ENCODE peak calls at places on chromosomes 12 and 14, in eight cellular contexts. K, D, O, S, U, L, F and X are unnamed samples.

GRCh38 chr12:94231718-94232117 is 83.3 kb downstream of the PLXNC1 start:
- DNase-seq in K (no peak), D (no peak), S (no peak), U (no peak), F (no peak), L (no peak), O (no peak), X (no peak)

GRCh38 chr12:120598674-120599463 is 17.7 kb upstream of the POP5 start:
- DNase-seq in O (peak), S (no peak), D (no peak), U (no peak), K (peak), L (no peak), F (no peak), X (no peak)

GRCh38 chr12:60101715-60102114 is 505.9 kb downstream of the SLC16A7 start:
- DNase-seq in F (no peak), K (peak), U (no peak), D (no peak), O (no peak), S (no peak), L (no peak), X (no peak)

GRCh38 chr12:111297703-111298426 is 71.0 kb downstream of the PHETA1 start:
- DNase-seq in S (peak), L (no peak), O (no peak), D (peak), U (no peak), F (no peak), K (no peak), X (no peak)

GRCh38 chr12:2900642-2901041 is 10.0 kb downstream of the TULP3 start:
- DNase-seq in F (no peak), S (no peak), D (no peak), U (no peak), K (no peak), L (no peak), O (no peak), X (no peak)

GRCh38 chr14:65044596-65044959 is 57.7 kb downstream of the MAX start:
- DNase-seq in S (no peak), U (peak), F (no peak), K (no peak), O (no peak), L (no peak), D (no peak), X (no peak)

GRCh38 chr12:49645151-49646039 is 22.0 kb downstream of the PRPF40B start:
- DNase-seq in L (no peak), S (no peak), U (no peak), O (no peak), K (no peak), F (no peak), D (no peak), X (no peak)

GRCh38 chr14:68282479-68283377 is 463.1 kb downstream of the RAD51B start:
- DNase-seq in F (no peak), K (no peak), U (no peak), D (no peak), L (no peak), O (no peak), S (no peak), X (no peak)

GRCh38 chr12:110135012-110135411 is 10.9 kb downstream of the IFT81 start:
- DNase-seq in O (no peak), K (no peak), S (no peak), U (no peak), L (peak), F (no peak), D (no peak), X (no peak)

GRCh38 chr14:67510836-67511235 is 22.3 kb upstream of the PLEKHH1 start:
- DNase-seq in K (peak), S (no peak), F (no peak), O (no peak), D (no peak), L (no peak), U (no peak), X (no peak)

GRCh38 chr14:25400607-25401206 is 350.8 kb upstream of the STXBP6 start:
- DNase-seq in O (peak), F (no peak), U (no peak), S (peak), D (peak), K (peak), L (peak), X (peak)

GRCh38 chr12:65826513-65827171 is 2.4 kb downstream of the HMGA2 start:
- DNase-seq in O (peak), K (peak), L (no peak), U (no peak), S (peak), D (no peak), F (no peak), X (no peak)

GRCh38 chr14:42918615-42919014 is 1311.9 kb downstream of the LRFN5 start:
- DNase-seq in K (no peak), U (no peak), D (no peak), S (no peak), L (no peak), F (no peak), O (no peak), X (no peak)

GRCh38 chr14:76977793-76978730 is 50.4 kb downstream of the IRF2BPL start:
- DNase-seq in U (peak), S (no peak), K (no peak), L (no peak), O (no peak), D (no peak), F (peak), X (peak)

GRCh38 chr14:92597873-92598548 is 84.4 kb downstream of the RIN3 start:
- DNase-seq in S (no peak), U (no peak), D (no peak), L (no peak), F (no peak), K (no peak), O (no peak), X (no peak)

GRCh38 chr14:71414631-71415403 is 507.6 kb downstream of the PCNX1 start:
- DNase-seq in K (peak), D (no peak), L (no peak), U (no peak), O (peak), S (no peak), F (no peak), X (no peak)

GRCh38 chr12:118606690-118607089 is 230.3 kb downstream of the SUDS3 start:
- DNase-seq in S (no peak), K (no peak), F (no peak), O (no peak), U (no peak), L (no peak), D (no peak), X (no peak)

GRCh38 chr14:42113358-42114070 is 506.8 kb downstream of the LRFN5 start:
- DNase-seq in F (no peak), U (no peak), O (no peak), L (no peak), S (no peak), K (no peak), D (no peak), X (no peak)

GRCh38 chr12:13609874-13610273 is 371.5 kb downstream of the GRIN2B start:
- DNase-seq in F (no peak), O (no peak), D (no peak), S (no peak), L (no peak), K (no peak), U (no peak), X (no peak)

GRCh38 chr14:51653096-51653814 is 1.5 kb downstream of the FRMD6 start:
- DNase-seq in F (no peak), O (peak), K (peak), U (no peak), S (peak), D (no peak), L (no peak), X (no peak)

GRCh38 chr12:65603428-65604351 is 220.6 kb upstream of the HMGA2 start:
- DNase-seq in U (no peak), L (no peak), D (no peak), S (peak), K (peak), O (peak), F (no peak), X (no peak)

GRCh38 chr12:110353211-110353965 is 50.1 kb downstream of the ANAPC7 start:
- DNase-seq in F (no peak), D (no peak), O (no peak), S (no peak), L (no peak), K (peak), U (no peak), X (no peak)

GRCh38 chr12:124938066-124938465 is 23.6 kb upstream of the UBC start:
- DNase-seq in F (no peak), U (no peak), L (no peak), S (no peak), O (no peak), K (no peak), D (no peak), X (no peak)

GRCh38 chr12:89919241-89919906 is 210.7 kb upstream of the ATP2B1 start:
- DNase-seq in L (no peak), U (no peak), D (no peak), F (no peak), S (no peak), O (no peak), K (no peak), X (no peak)

GRCh38 chr12:81167694-81168093 is 89.8 kb downstream of the ACSS3 start:
- DNase-seq in U (no peak), S (no peak), L (no peak), O (no peak), F (no peak), K (peak), D (no peak), X (no peak)

GRCh38 chr14:91872011-91872476 is 4.7 kb upstream of the TC2N start:
- DNase-seq in S (no peak), O (no peak), F (no peak), K (no peak), L (no peak), U (peak), D (no peak), X (peak)

GRCh38 chr12:26833692-26834168 is 736 bp upstream of the ITPR2 start:
- DNase-seq in D (peak), L (peak), K (no peak), S (peak), U (peak), O (no peak), F (no peak), X (peak)

GRCh38 chr12:5166976-5167375 is 123.3 kb downstream of the KCNA5 start:
- DNase-seq in U (no peak), K (peak), S (no peak), D (no peak), F (no peak), O (no peak), L (no peak), X (no peak)

GRCh38 chr12:24561411-24561871 is 387.5 kb downstream of the BCAT1 start:
- DNase-seq in K (peak), O (peak), L (no peak), F (no peak), U (no peak), D (peak), S (peak), X (no peak)

GRCh38 chr14:49206832-49207231 is 379.3 kb downstream of the RPS29 start:
- DNase-seq in K (no peak), O (no peak), L (no peak), S (peak), F (no peak), U (no peak), D (no peak), X (no peak)

GRCh38 chr12:42094277-42094676 is 50.4 kb downstream of the GXYLT1 start:
- DNase-seq in D (no peak), F (peak), U (no peak), S (no peak), O (peak), L (no peak), K (peak), X (no peak)

GRCh38 chr12:109156586-109156985 is 40.2 kb downstream of the ACACB start:
- DNase-seq in U (no peak), O (no peak), D (no peak), K (no peak), F (no peak), L (no peak), S (no peak), X (no peak)

GRCh38 chr12:64098709-64099354 is 123.3 kb downstream of the KICS2 start:
- DNase-seq in K (no peak), U (no peak), D (no peak), O (no peak), S (no peak), F (no peak), L (no peak), X (no peak)

GRCh38 chr14:34676516-34677211 is 37.7 kb downstream of the CFL2 start:
- DNase-seq in S (no peak), D (no peak), K (no peak), L (no peak), F (no peak), U (no peak), O (no peak), X (no peak)

GRCh38 chr14:30223966-30224365 is 296.3 kb upstream of the PRKD1 start:
- DNase-seq in S (no peak), L (no peak), U (peak), F (no peak), O (no peak), D (no peak), K (peak), X (no peak)